ENCODE peak calls at places on chromosome 13, in five cellular contexts. Q is heart right ventricle; O is RPMI8226; R is M059J; T is CD8-positive, alpha-beta T cell. L is an unnamed sample.

GRCh38 chr13:89977203-89977602 is 1370.3 kb upstream of the MIR17HG start:
- DNase-seq in Q (no peak), O (no peak), R (peak; percentile 2), T (no peak), L (no peak)

GRCh38 chr13:21079761-21080730 is 18.7 kb upstream of the LATS2 start:
- DNase-seq in Q (no peak), O (no peak), R (peak; percentile 88), T (no peak), L (no peak)

GRCh38 chr13:95641961-95642621 is 2.4 kb downstream of the DZIP1 start:
- DNase-seq in Q (peak; percentile 54), O (no peak), R (no peak), T (no peak), L (no peak)

GRCh38 chr13:42048625-42049453 is at the start of gene DGKH:
- DNase-seq in Q (peak; percentile 87), O (peak; percentile 61), R (peak; percentile 66), T (peak; percentile 47), L (peak; percentile 59)

GRCh38 chr13:81171065-81171647 is 830.2 kb upstream of the SPRY2 start:
- DNase-seq in Q (no peak), O (no peak), R (no peak), T (no peak), L (no peak)

GRCh38 chr13:67117010-67117550 is 113.1 kb downstream of the PCDH9 start:
- DNase-seq in Q (no peak), O (no peak), R (no peak), T (no peak), L (no peak)

GRCh38 chr13:46181799-46182490 is at the start of gene LCP1:
- DNase-seq in Q (no peak), O (peak; percentile 88), R (peak; percentile 65), T (peak; percentile 62), L (peak; percentile 81)

GRCh38 chr13:104315606-104316005 is 1249.4 kb upstream of the SLC10A2 start:
- DNase-seq in Q (no peak), O (no peak), R (peak; percentile 90), T (no peak), L (no peak)

GRCh38 chr13:28498481-28499115 is 3.7 kb upstream of the FLT1 start:
- DNase-seq in Q (no peak), O (no peak), R (no peak), T (no peak), L (no peak)

GRCh38 chr13:84481958-84482357 is 599.7 kb upstream of the SLITRK1 start:
- DNase-seq in Q (no peak), O (no peak), R (peak; percentile 2), T (no peak), L (no peak)

GRCh38 chr13:32211788-32212187 is 103.4 kb downstream of the ZAR1L start:
- DNase-seq in Q (no peak), O (no peak), R (peak; percentile 81), T (no peak), L (no peak)

GRCh38 chr13:45873491-45874360 is 22.2 kb upstream of the SIAH3 start:
- DNase-seq in Q (no peak), O (no peak), R (peak; percentile 50), T (no peak), L (no peak)

L was measured in activated T-helper 2 cell treated with anti-CD3 and anti-CD28 coated beads, Interferon-gamma antibody, Interleukin-2, Interleukin-4, amounts not matched to agents 10 μg/mL and 5 μg/mL and 100 μg/mL, durations not matched to agents 14 hours and 24 hours and 36 hours.